ENCODE peak calls at places on chromosomes 7 and 10, in ten cellular contexts. K, P, S, Z, T, F, O, E, I and B are unnamed samples.

GRCh38 chr7:69516208-69516820 is 82.0 kb upstream of the AUTS2 start:
- DNase-seq in E (no peak), O (no peak), P (no peak), Z (no peak), T (no peak), S (no peak), K (no peak), F (no peak), I (no peak), B (no peak)

GRCh38 chr10:132257271-132257670 is 50.5 kb downstream of the STK32C start:
- DNase-seq in O (peak; percentile 6), Z (no peak), T (peak; percentile 92), F (no peak), K (no peak), I (no peak), E (no peak), S (no peak), P (no peak), B (no peak)

GRCh38 chr7:37484460-37485063 is 35.9 kb upstream of the ELMO1 start:
- DNase-seq in F (no peak), P (no peak), Z (no peak), T (no peak), E (no peak), K (no peak), I (no peak), S (no peak), O (no peak), B (no peak)

GRCh38 chr10:47348661-47349470 is 703 bp downstream of the RBP3 start:
- DNase-seq in E (no peak), Z (no peak), O (no peak), T (no peak), K (no peak), S (no peak), I (no peak), F (no peak), P (no peak), B (no peak)

GRCh38 chr10:51109821-51110533 is 35.7 kb downstream of the PRKG1 start:
- DNase-seq in P (no peak), T (no peak), K (no peak), S (peak; percentile 18), I (no peak), F (no peak), O (peak; percentile 52), Z (no peak), E (no peak), B (no peak)

GRCh38 chr10:74377476-74377875 is 226.5 kb downstream of the ADK start:
- DNase-seq in O (no peak), K (no peak), Z (no peak), E (no peak), F (no peak), T (no peak), I (no peak), P (no peak), S (no peak), B (no peak)

GRCh38 chr10:98168147-98168546 is 33.7 kb downstream of the R3HCC1L start:
- DNase-seq in E (no peak), O (no peak), K (no peak), I (no peak), P (no peak), F (no peak), T (no peak), S (no peak), Z (no peak), B (no peak)

GRCh38 chr7:40808409-40808942 is 673.7 kb downstream of the SUGCT start:
- DNase-seq in P (no peak), I (no peak), E (no peak), O (peak; percentile 98), Z (no peak), S (peak; percentile 59), T (peak; percentile 86), K (no peak), F (no peak), B (no peak)